ENCODE peak calls at places on chromosomes 7 and 10, in seven cellular contexts. C is cardiac muscle cell, Y is brain microvascular endothelial cell, D is fibroblast of pulmonary artery, U is astrocyte of the cerebellum, X is heart right ventricle, P is lower lobe of right lung. A is an unnamed sample.

GRCh38 chr7:44043902-44044301 is 600 bp upstream of the DBNL start:
- DNase-seq in U (no peak), Y (no peak), P (no peak), C (no peak), X (no peak), D (no peak), A (no peak)

GRCh38 chr10:117677239-117677638 is 134.7 kb downstream of the EMX2 start:
- DNase-seq in Y (no peak), U (no peak), X (no peak), P (no peak), D (no peak), C (no peak), A (no peak)

GRCh38 chr10:123583639-123584418 is 82.3 kb upstream of the GPR26 start:
- DNase-seq in C (peak; percentile 85), X (peak; percentile 72), D (peak; percentile 76), P (peak; percentile 86), U (peak; percentile 28), Y (peak; percentile 64), A (no peak)

GRCh38 chr7:92781117-92781720 is 55.2 kb downstream of the CDK6 start:
- DNase-seq in Y (no peak), D (peak; percentile 77), U (no peak), X (peak; percentile 51), C (peak; percentile 71), P (no peak), A (no peak)

GRCh38 chr7:114148779-114149178 is 230.0 kb upstream of the PPP1R3A start:
- DNase-seq in X (no peak), Y (no peak), P (no peak), U (no peak), D (no peak), C (no peak), A (no peak)

GRCh38 chr10:95308389-95309302 is 17.8 kb upstream of the PDLIM1 start:
- DNase-seq in X (peak; percentile 74), P (peak; percentile 84), U (peak; percentile 99), D (peak; percentile 98), Y (peak; percentile 98), C (peak; percentile 99), A (no peak)

GRCh38 chr10:58512470-58513188 is at the start of gene BICC1:
- DNase-seq in C (peak; percentile 74), U (no peak), X (peak; percentile 11), Y (peak; percentile 31), P (no peak), D (peak; percentile 58), A (no peak)

GRCh38 chr10:50544095-50544856 is 79.5 kb downstream of the SGMS1 start:
- DNase-seq in U (no peak), C (no peak), P (no peak), D (no peak), X (no peak), Y (no peak), A (no peak)

GRCh38 chr7:26397786-26398435 is 106.2 kb downstream of the SNX10 start:
- DNase-seq in C (no peak), Y (no peak), D (peak; percentile 3), P (no peak), U (no peak), X (peak; percentile 17), A (no peak)

GRCh38 chr10:14583967-14584366 is 190.7 kb downstream of the FAM107B start:
- DNase-seq in X (no peak), U (no peak), P (no peak), C (no peak), D (no peak), Y (no peak), A (no peak)

GRCh38 chr10:79982861-79983260 is 34.0 kb upstream of the SFTPD start:
- DNase-seq in X (no peak), U (no peak), P (no peak), C (no peak), Y (no peak), D (no peak), A (no peak)

GRCh38 chr7:157299613-157300405 is 37.0 kb upstream of the DNAJB6 start:
- DNase-seq in Y (no peak), X (no peak), C (peak; percentile 35), U (no peak), P (no peak), D (no peak), A (no peak)

GRCh38 chr10:21488246-21488953 is 37.1 kb downstream of the SKIDA1 start:
- DNase-seq in C (peak; percentile 44), Y (no peak), U (no peak), X (no peak), D (peak; percentile 37), P (no peak), A (no peak)

GRCh38 chr7:42085531-42085930 is 151.5 kb downstream of the GLI3 start:
- DNase-seq in C (no peak), P (no peak), X (no peak), U (no peak), D (no peak), Y (no peak), A (no peak)

GRCh38 chr7:137953043-137953691 is 48.7 kb downstream of the CREB3L2 start:
- DNase-seq in Y (no peak), P (no peak), X (no peak), D (no peak), C (peak; percentile 37), U (peak; percentile 68), A (no peak)

GRCh38 chr7:128742206-128742605 is 3.0 kb downstream of the CALU start:
- DNase-seq in D (peak; percentile 76), C (peak; percentile 67), P (no peak), Y (no peak), X (no peak), U (no peak), A (no peak)

GRCh38 chr7:124155400-124156022 is 122.6 kb upstream of the TMEM229A start:
- DNase-seq in C (peak; percentile 46), Y (no peak), X (no peak), P (no peak), D (peak; percentile 41), U (peak; percentile 37), A (no peak)

GRCh38 chr7:159032753-159033472 is 111.8 kb downstream of the VIPR2 start:
- DNase-seq in X (no peak), C (no peak), U (no peak), Y (no peak), D (no peak), P (no peak), A (no peak)

GRCh38 chr7:95509199-95509598 is 23.5 kb downstream of the ASB4 start:
- DNase-seq in U (peak; percentile 59), D (peak; percentile 68), C (peak; percentile 81), Y (peak; percentile 82), X (no peak), P (no peak), A (no peak)

GRCh38 chr10:96044686-96045085 is 1.3 kb downstream of the CCNJ start:
- DNase-seq in U (no peak), Y (peak; percentile 23), X (no peak), D (peak; percentile 65), P (no peak), C (peak; percentile 62), A (no peak)

GRCh38 chr7:100655908-100656674 is at the start of gene ACTL6B:
- DNase-seq in X (peak; percentile 54), C (peak; percentile 50), Y (peak; percentile 29), U (no peak), P (peak; percentile 67), D (peak; percentile 51), A (no peak)

DNA sequence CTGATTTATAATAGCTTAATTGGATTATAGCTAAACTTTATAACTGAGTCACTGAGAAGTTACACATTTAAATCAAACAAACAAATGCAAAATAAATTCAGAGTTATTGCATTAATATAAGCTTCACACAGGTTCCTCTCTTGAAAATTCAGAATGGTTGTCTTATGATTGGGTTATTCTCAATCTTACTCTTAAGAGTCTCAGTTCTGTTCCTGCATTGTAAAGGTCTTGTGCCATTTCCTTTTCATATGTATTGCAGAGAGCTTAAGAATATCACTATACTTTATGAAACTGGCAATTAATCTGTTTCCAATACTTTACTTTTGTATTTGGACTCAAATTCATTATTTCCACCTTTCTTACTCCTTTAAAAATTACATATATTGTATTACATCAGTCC is 139.2 kb downstream of the KCND2 start:
- DNase-seq in P (no peak), Y (no peak), X (no peak), C (no peak), U (no peak), D (no peak), A (no peak)
- TF ChIP-seq CTCF in P (no peak), Y (no peak), X (no peak), C (no peak), U (no peak), D (no peak), A (no peak)

GRCh38 chr10:132539431-132539839 is 1.8 kb downstream of the INPP5A start:
- DNase-seq in C (no peak), Y (no peak), U (no peak), X (peak; percentile 39), P (peak; percentile 68), D (no peak), A (no peak)
- H3K4me3 ChIP-seq in C (peak overlapping the region; percentile 8), Y (peak overlapping the region; percentile 24), U (peak overlapping the region; percentile 55), X (peak overlapping the region; percentile 75), P (peak overlapping the region; percentile 70), D (no peak overlapping the region), A (no peak overlapping the region)

DNA sequence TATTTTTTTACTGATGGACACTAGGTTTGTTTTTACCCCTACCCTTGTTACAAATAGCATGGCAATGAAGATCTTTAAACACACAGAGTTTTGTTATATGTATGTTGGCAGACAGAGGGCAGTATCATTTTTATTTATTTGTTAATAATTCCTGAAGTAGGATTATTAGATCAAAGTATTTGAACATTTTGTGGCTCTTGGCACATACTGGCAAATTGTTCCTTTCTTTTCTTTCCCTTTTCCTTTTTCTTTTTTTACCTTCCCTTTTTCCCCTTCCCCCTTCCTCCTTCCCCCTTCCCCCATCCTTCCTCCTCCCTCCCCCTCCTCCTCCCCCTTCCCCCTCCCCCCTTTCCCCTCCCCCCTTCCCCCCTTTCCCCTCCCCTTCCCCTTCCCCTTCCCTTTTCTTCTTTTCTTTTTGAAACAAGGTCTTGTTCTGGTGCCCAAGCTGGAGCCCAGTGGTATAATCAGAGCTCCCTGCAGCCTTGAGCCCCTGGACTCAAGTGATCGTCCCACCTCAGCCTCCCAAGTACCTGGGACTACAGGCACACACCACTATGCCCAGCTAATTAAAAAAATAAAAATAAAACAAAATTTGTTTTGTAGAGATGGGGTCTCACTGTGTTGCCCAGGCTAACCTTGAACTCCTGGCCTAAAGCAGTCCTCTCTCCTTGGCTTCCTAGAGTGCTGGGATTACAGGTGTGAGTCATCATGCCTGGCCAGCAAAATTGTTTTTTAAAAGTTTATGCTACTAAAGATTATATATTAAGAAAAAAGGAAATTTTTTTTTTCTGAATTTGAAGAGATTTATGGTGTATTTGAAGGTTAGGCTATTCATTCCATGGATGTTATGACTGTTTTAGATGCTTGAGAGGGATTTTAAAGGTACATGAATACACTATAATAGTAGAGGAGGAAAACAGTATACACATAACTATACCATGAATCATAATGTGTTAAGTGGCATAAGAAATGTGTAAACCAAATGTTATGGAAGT is 39.3 kb downstream of the SEPTIN7 start:
- DNase-seq in U (peak; percentile 16), X (no peak), C (peak; percentile 29), Y (peak; percentile 14), D (peak; percentile 37), P (no peak), A (no peak)
- TF ChIP-seq CTCF in U (no peak), X (no peak), C (no peak), Y (no peak), D (no peak), P (no peak), A (no peak)

DNA sequence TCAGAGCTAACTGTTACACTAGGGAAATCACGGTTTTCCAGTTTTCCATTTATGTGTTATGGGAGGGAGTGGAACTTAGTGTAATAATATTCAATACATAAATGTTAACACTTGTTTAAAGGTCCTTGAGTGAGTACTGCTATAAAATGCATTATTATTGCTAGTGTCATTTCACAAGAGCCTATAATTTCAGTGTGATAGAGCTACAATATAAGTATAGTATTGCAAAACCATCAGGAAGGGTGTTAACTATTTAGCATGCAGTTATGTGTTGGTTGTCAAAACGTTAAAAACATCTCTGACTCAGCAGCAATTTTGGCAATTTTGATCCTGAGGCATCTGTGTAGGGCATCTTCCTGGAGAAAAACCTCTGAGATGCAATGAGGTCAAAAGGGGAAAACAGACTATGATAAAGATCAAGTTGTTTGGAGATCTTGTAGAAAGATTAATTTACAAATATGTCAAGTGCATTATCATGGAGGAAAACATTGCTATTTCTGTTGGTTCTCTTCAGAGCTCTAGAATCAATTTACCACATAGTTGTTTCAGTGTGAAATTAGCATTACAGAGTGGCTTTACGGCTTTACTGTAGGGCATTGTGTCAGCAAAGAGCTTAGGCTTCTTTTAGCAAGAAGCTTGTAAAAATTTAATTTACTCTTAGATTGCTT is 5.3 kb downstream of the CFTR start:
- DNase-seq in P (no peak), Y (no peak), X (no peak), C (no peak), D (no peak), U (no peak), A (no peak)
- H3K4me3 ChIP-seq in P (no peak overlapping the region), Y (no peak overlapping the region), X (no peak overlapping the region), C (no peak overlapping the region), D (no peak overlapping the region), U (no peak overlapping the region), A (no peak overlapping the region)